ENCODE peak calls at places on chromosome 3, in five cellular contexts. R is HCT116, T is K562, Y is GM12878, B is HepG2. D is an unnamed sample.

GRCh38 chr3:25259871-25260270 is 168.2 kb upstream of the RARB start:
- DNase-seq in R (no peak), T (no peak), Y (no peak), B (no peak), D (no peak)

GRCh38 chr3:106117490-106117858 is 248.7 kb upstream of the CBLB start:
- DNase-seq in R (peak; percentile 12), T (peak; percentile 40), Y (no peak), B (no peak), D (no peak)

GRCh38 chr3:94071713-94072284 is 8.9 kb downstream of the NSUN3 start:
- DNase-seq in R (no peak), T (no peak), Y (peak; percentile 44), B (no peak), D (no peak)

GRCh38 chr3:48598323-48599076 is 3.4 kb upstream of the COL7A1 start:
- DNase-seq in R (no peak), T (no peak), Y (no peak), B (no peak), D (no peak)

GRCh38 chr3:4290272-4290893 is 12.8 kb upstream of the SETMAR start:
- DNase-seq in R (no peak), T (peak; percentile 76), Y (no peak), B (peak; percentile 10), D (no peak)

GRCh38 chr3:124034016-124034808 is 42.3 kb upstream of the ROPN1 start:
- DNase-seq in R (no peak), T (peak; percentile 20), Y (no peak), B (no peak), D (no peak)

GRCh38 chr3:100007313-100007712 is 107.0 kb downstream of the FILIP1L start:
- DNase-seq in R (no peak), T (no peak), Y (no peak), B (no peak), D (no peak)

GRCh38 chr3:10508619-10509260 is 3.4 kb upstream of the ATP2B2 start:
- DNase-seq in R (no peak), T (no peak), Y (no peak), B (peak; percentile 93), D (no peak)

GRCh38 chr3:69441028-69441427 is 55.1 kb upstream of the FRMD4B start:
- DNase-seq in R (no peak), T (no peak), Y (no peak), B (no peak), D (no peak)

GRCh38 chr3:196321162-196321561 is 3.1 kb upstream of the DYNLT2B start:
- DNase-seq in R (no peak), T (no peak), Y (no peak), B (no peak), D (no peak)

GRCh38 chr3:196323016-196323415 is 5.0 kb upstream of the DYNLT2B start:
- DNase-seq in R (no peak), T (no peak), Y (no peak), B (no peak), D (no peak)

GRCh38 chr3:196317702-196318467 is at the start of gene DYNLT2B:
- DNase-seq in R (peak; percentile 74), T (peak; percentile 95), Y (peak; percentile 67), B (peak; percentile 76), D (peak; percentile 89)

GRCh38 chr3:196323723-196324122 is 5.7 kb upstream of the DYNLT2B start:
- DNase-seq in R (no peak), T (peak; percentile 31), Y (no peak), B (peak; percentile 37), D (no peak)

DNA sequence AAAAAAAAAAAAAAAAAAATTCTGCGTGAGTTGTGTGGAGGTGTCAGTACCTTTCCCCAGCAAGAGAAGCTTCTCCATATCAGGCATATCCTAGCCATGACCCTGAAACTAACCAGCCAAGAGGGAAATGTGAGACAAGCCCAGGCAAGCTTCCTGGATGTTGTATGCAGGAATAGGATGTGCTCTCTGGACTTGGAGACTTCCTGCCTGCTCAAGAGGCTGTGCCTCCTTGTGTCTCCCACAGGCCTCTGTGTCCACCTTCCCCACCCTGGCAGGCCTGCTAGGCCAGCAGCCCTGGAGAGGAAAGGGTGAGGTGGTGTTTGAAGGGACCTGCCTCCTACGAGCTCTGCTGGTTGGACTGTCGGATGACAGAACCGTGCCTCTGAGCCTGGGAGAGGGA is 2.1 kb upstream of the DYNLT2B start:
- DNase-seq in R (no peak), T (no peak), Y (no peak), B (no peak), D (no peak)
- TF ChIP-seq POLR2AphosphoS5 in R (no peak), T (no peak), Y (no peak), B (no peak), D (no peak)

DNA sequence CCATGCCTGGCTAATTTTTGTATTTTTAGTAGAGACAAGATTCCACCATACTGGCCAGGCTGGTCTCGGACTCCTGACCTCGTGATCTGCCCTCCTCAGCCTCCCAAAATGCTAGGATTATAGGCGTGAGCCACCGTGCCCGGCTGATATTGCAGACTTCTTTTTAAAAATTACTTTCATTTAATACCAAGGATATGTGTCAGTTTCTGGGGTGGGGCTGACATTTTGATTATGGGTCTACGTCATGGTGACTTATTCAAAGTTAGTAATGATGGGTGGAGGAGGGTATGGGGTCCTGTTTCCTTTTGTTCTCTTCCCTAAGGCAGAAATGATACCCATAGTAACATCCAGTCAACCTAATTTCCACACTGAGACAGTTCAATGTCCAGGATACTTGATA is 34.7 kb downstream of the GBE1 start:
- DNase-seq in R (no peak), T (no peak), Y (no peak), B (no peak), D (no peak)
- TF ChIP-seq YY1 in R (no peak), T (no peak), Y (no peak), B (no peak), D (no peak)

GRCh38 chr3:172448661-172449467 is 608 bp upstream of the GHSR start:
- DNase-seq in R (no peak), T (no peak), Y (no peak), B (no peak), D (no peak)
- TF ChIP-seq EZH2 in R (no peak), T (no peak), Y (no peak), B (no peak), D (peak; percentile 72)

GRCh38 chr3:56988458-56988857 is 72.0 kb upstream of the SPATA12 start:
- DNase-seq in R (no peak), T (no peak), Y (no peak), B (no peak), D (no peak)
- TF ChIP-seq POLR2AphosphoS5 in R (no peak), T (no peak), Y (no peak), B (no peak), D (no peak)

D was measured in H1.